ENCODE peak calls at places on chromosome 19, in five cellular contexts. One of them, this sample, is unnamed.

GRCh38 chr19:11693505-11694499 is 44.9 kb downstream of the ZNF823 start:
- DNase-seq in A549: no peak
- DNase-seq in GM12878: no peak
- DNase-seq in K562: peak; percentile 21
- DNase-seq in HepG2: peak; percentile 85
- DNase-seq in this sample: peak; percentile 56

GRCh38 chr19:27929399-27929798 is 1283.6 kb downstream of the UQCRFS1 start:
- DNase-seq in A549: no peak
- DNase-seq in GM12878: no peak
- DNase-seq in K562: no peak
- DNase-seq in HepG2: no peak
- DNase-seq in this sample: no peak

GRCh38 chr19:18984251-18984650 is 43.2 kb upstream of the HOMER3 start:
- DNase-seq in A549: no peak
- DNase-seq in GM12878: no peak
- DNase-seq in K562: no peak
- DNase-seq in HepG2: no peak
- DNase-seq in this sample: no peak

GRCh38 chr19:54536956-54537355 is 34.3 kb downstream of the LAIR2 start:
- DNase-seq in A549: no peak
- DNase-seq in GM12878: no peak
- DNase-seq in K562: no peak
- DNase-seq in HepG2: no peak
- DNase-seq in this sample: no peak

GRCh38 chr19:55406869-55407624 is 541 bp downstream of the UBE2S start:
- DNase-seq in A549: no peak
- DNase-seq in GM12878: no peak
- DNase-seq in K562: peak; percentile 79
- DNase-seq in HepG2: no peak
- DNase-seq in this sample: no peak

GRCh38 chr19:8206147-8207087 is 2.8 kb upstream of the CERS4 start:
- DNase-seq in A549: no peak
- DNase-seq in GM12878: no peak
- DNase-seq in K562: no peak
- DNase-seq in HepG2: no peak
- DNase-seq in this sample: no peak

GRCh38 chr19:11274533-11275086 is 12.3 kb upstream of the DOCK6 start:
- DNase-seq in A549: no peak
- DNase-seq in GM12878: no peak
- DNase-seq in K562: no peak
- DNase-seq in HepG2: peak; percentile 45
- DNase-seq in this sample: no peak

GRCh38 chr19:29266603-29267002 is 53.7 kb upstream of the UQCRFS1 start:
- DNase-seq in A549: no peak
- DNase-seq in GM12878: no peak
- DNase-seq in K562: no peak
- DNase-seq in HepG2: no peak
- DNase-seq in this sample: no peak

GRCh38 chr19:49116544-49116943 is 2.4 kb downstream of the LIN7B start:
- DNase-seq in A549: no peak
- DNase-seq in GM12878: no peak
- DNase-seq in K562: no peak
- DNase-seq in HepG2: no peak
- DNase-seq in this sample: no peak

GRCh38 chr19:41753159-41753558 is 2.2 kb upstream of the CEACAM6 start:
- DNase-seq in A549: peak; percentile 65
- DNase-seq in GM12878: no peak
- DNase-seq in K562: peak; percentile 69
- DNase-seq in HepG2: peak; percentile 6
- DNase-seq in this sample: peak; percentile 34

GRCh38 chr19:1675633-1676350 is 23.4 kb upstream of the TCF3 start:
- DNase-seq in A549: no peak
- DNase-seq in GM12878: no peak
- DNase-seq in K562: peak; percentile 70
- DNase-seq in HepG2: no peak
- DNase-seq in this sample: no peak

GRCh38 chr19:13100031-13100588 is 2.5 kb downstream of the LYL1 start:
- DNase-seq in A549: peak; percentile 19
- DNase-seq in GM12878: peak; percentile 78
- DNase-seq in K562: no peak
- DNase-seq in HepG2: no peak
- DNase-seq in this sample: no peak

GRCh38 chr19:29544656-29545360 is 19.0 kb downstream of the VSTM2B start:
- DNase-seq in A549: no peak
- DNase-seq in GM12878: no peak
- DNase-seq in K562: no peak
- DNase-seq in HepG2: no peak
- DNase-seq in this sample: no peak

GRCh38 chr19:53897459-53897858 is 11.6 kb upstream of the CACNG7 start:
- DNase-seq in A549: no peak
- DNase-seq in GM12878: no peak
- DNase-seq in K562: no peak
- DNase-seq in HepG2: no peak
- DNase-seq in this sample: no peak

GRCh38 chr19:44661904-44662303 is 9.4 kb upstream of the CEACAM19 start:
- DNase-seq in A549: no peak
- DNase-seq in GM12878: no peak
- DNase-seq in K562: no peak
- DNase-seq in HepG2: no peak
- DNase-seq in this sample: no peak

GRCh38 chr19:13404236-13404635 is 102.0 kb downstream of the CACNA1A start:
- DNase-seq in A549: no peak
- DNase-seq in GM12878: no peak
- DNase-seq in K562: no peak
- DNase-seq in HepG2: no peak
- DNase-seq in this sample: no peak

GRCh38 chr19:18190278-18190677 is 2.7 kb upstream of the MPV17L2 start:
- DNase-seq in A549: no peak
- DNase-seq in GM12878: no peak
- DNase-seq in K562: no peak
- DNase-seq in HepG2: no peak
- DNase-seq in this sample: no peak

GRCh38 chr19:30543243-30543945 is 171.2 kb downstream of the ZNF536 start:
- DNase-seq in A549: no peak
- DNase-seq in GM12878: no peak
- DNase-seq in K562: no peak
- DNase-seq in HepG2: no peak
- DNase-seq in this sample: no peak

GRCh38 chr19:4066682-4067395 is at the start of gene ZBTB7A:
- DNase-seq in A549: peak; percentile 83
- DNase-seq in GM12878: no peak
- DNase-seq in K562: peak; percentile 87
- DNase-seq in HepG2: peak; percentile 60
- DNase-seq in this sample: peak; percentile 53

GRCh38 chr19:36257512-36257876 is 42.6 kb downstream of the ZNF146 start:
- DNase-seq in A549: no peak
- DNase-seq in GM12878: no peak
- DNase-seq in K562: no peak
- DNase-seq in HepG2: no peak
- DNase-seq in this sample: no peak

GRCh38 chr19:44883962-44884361 is 7.1 kb upstream of the TOMM40 start:
- DNase-seq in A549: no peak
- DNase-seq in GM12878: no peak
- DNase-seq in K562: no peak
- DNase-seq in HepG2: no peak
- DNase-seq in this sample: no peak

GRCh38 chr19:52366414-52366824 is 3.3 kb upstream of the ZNF880 start:
- DNase-seq in A549: no peak
- DNase-seq in GM12878: no peak
- DNase-seq in K562: no peak
- DNase-seq in HepG2: no peak
- DNase-seq in this sample: no peak

GRCh38 chr19:7783991-7784421 is 21.0 kb downstream of the CLEC4M start:
- DNase-seq in A549: peak; percentile 28
- DNase-seq in GM12878: no peak
- DNase-seq in K562: no peak
- DNase-seq in HepG2: peak; percentile 17
- DNase-seq in this sample: no peak

GRCh38 chr19:8334458-8335342 is 8.4 kb downstream of the KANK3 start:
- DNase-seq in A549: peak; percentile 84
- DNase-seq in GM12878: no peak
- DNase-seq in K562: peak; percentile 77
- DNase-seq in HepG2: peak; percentile 27
- DNase-seq in this sample: peak; percentile 82

GRCh38 chr19:44587863-44588752 is 25.3 kb upstream of the IGSF23 start:
- DNase-seq in A549: peak; percentile 84
- DNase-seq in GM12878: no peak
- DNase-seq in K562: no peak
- DNase-seq in HepG2: peak; percentile 51
- DNase-seq in this sample: peak; percentile 78

GRCh38 chr19:31969110-31969509 is 376.3 kb upstream of the ZNF507 start:
- DNase-seq in A549: no peak
- DNase-seq in GM12878: no peak
- DNase-seq in K562: no peak
- DNase-seq in HepG2: no peak
- DNase-seq in this sample: no peak

GRCh38 chr19:42316223-42317211 is 3.4 kb downstream of the TMEM145 start:
- DNase-seq in A549: peak; percentile 56
- DNase-seq in GM12878: peak; percentile 25
- DNase-seq in K562: no peak
- DNase-seq in HepG2: peak; percentile 46
- DNase-seq in this sample: no peak

GRCh38 chr19:40607311-40607871 is 6.2 kb downstream of the LTBP4 start:
- DNase-seq in A549: no peak
- DNase-seq in GM12878: no peak
- DNase-seq in K562: no peak
- DNase-seq in HepG2: no peak
- DNase-seq in this sample: no peak

GRCh38 chr19:29145756-29146155 is 67.2 kb downstream of the UQCRFS1 start:
- DNase-seq in A549: no peak
- DNase-seq in GM12878: no peak
- DNase-seq in K562: no peak
- DNase-seq in HepG2: no peak
- DNase-seq in this sample: no peak

GRCh38 chr19:5321851-5322681 is 18.5 kb downstream of the PTPRS start:
- DNase-seq in A549: no peak
- DNase-seq in GM12878: peak; percentile 72
- DNase-seq in K562: peak; percentile 69
- DNase-seq in HepG2: no peak
- DNase-seq in this sample: no peak
- TF ChIP-seq REST in A549: no peak
- TF ChIP-seq REST in GM12878: no peak
- TF ChIP-seq REST in K562: no peak
- TF ChIP-seq REST in HepG2: no peak
- TF ChIP-seq REST in this sample: no peak

GRCh38 chr19:33414667-33415605 is 41.4 kb downstream of the CEBPG start:
- DNase-seq in A549: no peak
- DNase-seq in GM12878: no peak
- DNase-seq in K562: no peak
- DNase-seq in HepG2: no peak
- DNase-seq in this sample: no peak
- TF ChIP-seq CEBPB in A549: no peak
- TF ChIP-seq CEBPB in GM12878: no peak
- TF ChIP-seq CEBPB in K562: no peak
- TF ChIP-seq CEBPB in HepG2: no peak
- TF ChIP-seq CEBPB in this sample: no peak

GRCh38 chr19:47704024-47704423 is 9.2 kb upstream of the EHD2 start:
- DNase-seq in A549: no peak
- DNase-seq in GM12878: no peak
- DNase-seq in K562: no peak
- DNase-seq in HepG2: no peak
- DNase-seq in this sample: no peak
- TF ChIP-seq REST in A549: no peak
- TF ChIP-seq REST in GM12878: no peak
- TF ChIP-seq REST in K562: no peak
- TF ChIP-seq REST in HepG2: no peak
- TF ChIP-seq REST in this sample: no peak

GRCh38 chr19:6767081-6767356 is 216 bp downstream of the SH2D3A start:
- DNase-seq in A549: no peak
- DNase-seq in GM12878: no peak
- DNase-seq in K562: peak; percentile 17
- DNase-seq in HepG2: peak; percentile 55
- DNase-seq in this sample: no peak

GRCh38 chr19:6766357-6767080 is 716 bp downstream of the SH2D3A start:
- DNase-seq in A549: peak; percentile 53
- DNase-seq in GM12878: no peak
- DNase-seq in K562: no peak
- DNase-seq in HepG2: no peak
- DNase-seq in this sample: no peak

GRCh38 chr19:6769006-6769637 is 1.9 kb upstream of the SH2D3A start:
- DNase-seq in A549: peak; percentile 46
- DNase-seq in GM12878: no peak
- DNase-seq in K562: peak; percentile 59
- DNase-seq in HepG2: no peak
- DNase-seq in this sample: no peak

GRCh38 chr19:6768236-6768785 is 1.1 kb upstream of the SH2D3A start:
- DNase-seq in A549: no peak
- DNase-seq in GM12878: no peak
- DNase-seq in K562: no peak
- DNase-seq in HepG2: no peak
- DNase-seq in this sample: no peak

DNA sequence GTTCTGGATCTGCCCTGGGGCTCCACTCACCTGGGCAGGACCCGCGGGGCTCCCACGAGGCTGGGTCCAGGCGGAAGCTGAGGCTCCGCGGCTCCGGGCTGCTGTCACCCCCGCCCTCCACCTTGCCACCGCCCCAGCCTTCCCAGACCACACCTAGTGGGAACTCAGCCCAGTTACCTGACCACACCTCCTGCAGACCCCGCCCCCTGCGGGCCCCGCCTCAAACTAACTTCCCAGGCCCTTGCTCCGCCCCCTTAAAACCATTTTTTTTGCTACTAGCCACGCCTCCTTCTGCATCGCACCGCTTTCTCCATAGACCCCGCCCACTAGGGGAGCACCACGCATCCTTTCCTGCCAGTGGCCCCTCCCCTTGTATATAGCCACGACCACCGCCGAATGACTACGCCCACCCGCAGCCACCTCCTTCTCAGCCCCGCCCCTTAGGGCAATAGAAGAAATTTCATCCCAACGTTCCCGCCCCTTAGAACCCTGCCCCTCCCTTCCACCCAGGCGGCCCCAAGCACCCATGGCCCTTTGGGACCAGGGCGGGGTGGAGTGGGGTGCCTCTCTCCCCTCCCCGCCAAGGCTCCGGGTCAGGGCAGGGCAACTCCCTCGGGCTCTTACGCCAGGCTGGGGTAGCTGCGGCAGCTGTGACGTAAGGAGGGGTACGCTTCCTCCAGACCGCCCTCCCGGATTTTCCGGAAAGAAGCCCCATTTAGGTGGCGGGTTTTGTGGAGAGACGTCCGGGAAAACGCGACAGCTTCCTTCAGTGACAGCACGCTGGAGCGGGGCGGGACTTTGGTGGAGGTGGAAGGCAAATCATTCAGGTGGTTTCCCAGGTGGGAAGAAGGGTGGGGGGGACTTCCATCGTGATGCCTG is at the start of gene SH2D3A:
- DNase-seq in A549: peak; percentile 96
- DNase-seq in GM12878: peak; percentile 92
- DNase-seq in K562: peak; percentile 96
- DNase-seq in HepG2: peak; percentile 65
- DNase-seq in this sample: peak; percentile 96
- TF ChIP-seq CEBPB in A549: no peak
- TF ChIP-seq CEBPB in GM12878: no peak
- TF ChIP-seq CEBPB in K562: peak; percentile 26
- TF ChIP-seq CEBPB in HepG2: no peak
- TF ChIP-seq CEBPB in this sample: no peak